ENCODE peak calls at places on chromosomes 5 and 9, in eight cellular contexts. U is SK-N-MC, D is dorsolateral prefrontal cortex, S is psoas muscle, I is PC-3, C is left ventricle myocardium inferior, G is upper lobe of right lung, W is H1. E is an unnamed sample.

GRCh38 chr5:76114192-76114795 is 31.1 kb downstream of the SV2C start:
- DNase-seq in U (no peak), D (no peak), S (no peak), I (no peak), C (no peak), G (no peak), W (no peak), E (no peak)

GRCh38 chr9:15286288-15286834 is 20.7 kb downstream of the TTC39B start:
- DNase-seq in U (no peak), D (no peak), S (no peak), I (no peak), C (no peak), G (no peak), W (no peak), E (no peak)

GRCh38 chr5:80960531-80961375 is 590 bp downstream of the RASGRF2 start:
- DNase-seq in U (no peak), D (no peak), S (peak), I (no peak), C (peak), G (peak), W (peak), E (no peak)

GRCh38 chr9:137434498-137435380 is 6.4 kb downstream of the ENTPD8 start:
- DNase-seq in U (no peak), D (no peak), S (peak), I (no peak), C (peak), G (peak), W (no peak), E (no peak)

GRCh38 chr9:135961277-135961705 is at the start of gene UBAC1:
- DNase-seq in U (no peak), D (peak), S (peak), I (peak), C (peak), G (peak), W (peak), E (peak)

GRCh38 chr9:93059097-93059959 is 827 bp downstream of the SUSD3 start:
- DNase-seq in U (no peak), D (no peak), S (no peak), I (no peak), C (no peak), G (no peak), W (no peak), E (no peak)

GRCh38 chr9:135993840-135994776 is 32.9 kb upstream of the UBAC1 start:
- DNase-seq in U (no peak), D (no peak), S (no peak), I (no peak), C (no peak), G (no peak), W (no peak), E (no peak)

GRCh38 chr5:142307491-142307890 is 17.3 kb downstream of the SPRY4 start:
- DNase-seq in U (no peak), D (no peak), S (no peak), I (no peak), C (no peak), G (no peak), W (no peak), E (no peak)

GRCh38 chr5:132102101-132102701 is 28.6 kb downstream of the CSF2 start:
- DNase-seq in U (no peak), D (no peak), S (no peak), I (peak), C (no peak), G (no peak), W (no peak), E (no peak)

GRCh38 chr5:83789376-83789775 is 68.7 kb upstream of the HAPLN1 start:
- DNase-seq in U (no peak), D (no peak), S (no peak), I (no peak), C (no peak), G (no peak), W (no peak), E (no peak)

GRCh38 chr9:93244510-93245436 is 60.8 kb downstream of the WNK2 start:
- DNase-seq in U (no peak), D (no peak), S (no peak), I (no peak), C (no peak), G (no peak), W (no peak), E (no peak)

GRCh38 chr9:124267271-124267807 is 9.6 kb downstream of the NEK6 start:
- DNase-seq in U (no peak), D (peak), S (peak), I (peak), C (no peak), G (peak), W (no peak), E (peak)

GRCh38 chr9:116337015-116337414 is 183.4 kb downstream of the PAPPA start:
- DNase-seq in U (no peak), D (no peak), S (no peak), I (peak), C (no peak), G (no peak), W (no peak), E (no peak)
- H3K27ac ChIP-seq in U (peak), D (no peak), S (no peak), I (no peak), C (no peak), G (no peak), W (no peak), E (no peak)

GRCh38 chr5:97106183-97106582 is 36.2 kb downstream of the LIX1 start:
- DNase-seq in U (no peak), D (no peak), S (no peak), I (no peak), C (no peak), G (no peak), W (no peak), E (no peak)

GRCh38 chr5:97098864-97099454 is 43.5 kb downstream of the LIX1 start:
- DNase-seq in U (no peak), D (no peak), S (no peak), I (no peak), C (no peak), G (no peak), W (no peak), E (no peak)

GRCh38 chr5:97100486-97100885 is 41.9 kb downstream of the LIX1 start:
- DNase-seq in U (no peak), D (no peak), S (no peak), I (no peak), C (no peak), G (no peak), W (no peak), E (no peak)

GRCh38 chr5:97101189-97101910 is 41.1 kb downstream of the LIX1 start:
- DNase-seq in U (no peak), D (no peak), S (no peak), I (no peak), C (no peak), G (no peak), W (no peak), E (no peak)

DNA sequence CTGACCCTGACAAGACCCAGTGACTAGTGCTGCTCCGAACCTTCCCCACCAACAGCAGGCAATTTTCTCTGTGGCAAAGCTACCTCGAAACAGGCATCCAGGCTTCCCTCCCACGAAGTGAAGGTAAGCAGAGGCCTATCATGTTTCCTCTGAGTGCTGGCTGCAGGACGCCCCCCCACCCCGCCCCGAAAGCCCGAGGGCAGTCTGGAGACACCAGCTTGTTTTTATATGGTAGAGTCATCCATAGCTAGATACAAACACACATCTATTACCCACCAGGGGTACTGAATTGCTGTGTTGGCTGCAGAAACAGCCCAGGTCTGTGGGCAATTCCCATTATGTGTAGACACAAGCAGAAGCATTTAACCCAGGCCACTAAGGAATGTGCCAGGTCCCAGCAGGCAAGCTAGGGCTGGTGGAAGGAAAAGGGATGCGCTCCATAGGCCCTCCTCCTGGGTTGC is 40.4 kb downstream of the LIX1 start:
- DNase-seq in U (no peak), D (no peak), S (no peak), I (no peak), C (no peak), G (no peak), W (peak), E (no peak)
- H3K27ac ChIP-seq in U (no peak), D (peak), S (no peak), I (no peak), C (no peak), G (no peak), W (no peak), E (no peak)

GRCh38 chr9:37956423-37956820 is 52.5 kb upstream of the SLC25A51 start:
- DNase-seq in U (no peak), D (no peak), S (no peak), I (no peak), C (no peak), G (peak), W (no peak), E (no peak)
- H3K27ac ChIP-seq in U (no peak), D (peak), S (no peak), I (peak), C (peak), G (no peak), W (no peak), E (no peak)

GRCh38 chr5:56639491-56639890 is 175.9 kb upstream of the MAP3K1 start:
- DNase-seq in U (no peak), D (no peak), S (no peak), I (no peak), C (no peak), G (no peak), W (no peak), E (no peak)

GRCh38 chr5:56638768-56639238 is 176.5 kb upstream of the MAP3K1 start:
- DNase-seq in U (no peak), D (no peak), S (no peak), I (no peak), C (no peak), G (no peak), W (no peak), E (no peak)

GRCh38 chr5:56638061-56638621 is 177.2 kb upstream of the MAP3K1 start:
- DNase-seq in U (no peak), D (no peak), S (no peak), I (no peak), C (no peak), G (no peak), W (no peak), E (no peak)

GRCh38 chr5:56640763-56641406 is 174.5 kb upstream of the MAP3K1 start:
- DNase-seq in U (no peak), D (no peak), S (peak), I (no peak), C (peak), G (peak), W (no peak), E (no peak)

GRCh38 chr5:56637321-56637920 is 177.9 kb upstream of the MAP3K1 start:
- DNase-seq in U (no peak), D (no peak), S (no peak), I (peak), C (no peak), G (no peak), W (no peak), E (no peak)
- H3K27ac ChIP-seq in U (no peak), D (no peak), S (no peak), I (no peak), C (no peak), G (no peak), W (no peak), E (no peak)

GRCh38 chr9:99881769-99882168 is 24.7 kb upstream of the STX17 start:
- DNase-seq in U (no peak), D (no peak), S (no peak), I (no peak), C (no peak), G (no peak), W (no peak), E (no peak)

GRCh38 chr9:99873943-99874584 is 32.4 kb upstream of the STX17 start:
- DNase-seq in U (no peak), D (no peak), S (no peak), I (no peak), C (no peak), G (no peak), W (no peak), E (no peak)

GRCh38 chr9:99878651-99879050 is 27.8 kb upstream of the STX17 start:
- DNase-seq in U (no peak), D (no peak), S (no peak), I (no peak), C (no peak), G (no peak), W (no peak), E (no peak)

GRCh38 chr9:99873531-99873930 is 32.9 kb upstream of the STX17 start:
- DNase-seq in U (no peak), D (no peak), S (no peak), I (peak), C (no peak), G (no peak), W (no peak), E (no peak)

GRCh38 chr9:99876190-99876589 is 30.3 kb upstream of the STX17 start:
- DNase-seq in U (no peak), D (no peak), S (no peak), I (no peak), C (no peak), G (no peak), W (no peak), E (no peak)
- H3K27ac ChIP-seq in U (no peak), D (no peak), S (no peak), I (no peak), C (no peak), G (no peak), W (no peak), E (no peak)

DNA sequence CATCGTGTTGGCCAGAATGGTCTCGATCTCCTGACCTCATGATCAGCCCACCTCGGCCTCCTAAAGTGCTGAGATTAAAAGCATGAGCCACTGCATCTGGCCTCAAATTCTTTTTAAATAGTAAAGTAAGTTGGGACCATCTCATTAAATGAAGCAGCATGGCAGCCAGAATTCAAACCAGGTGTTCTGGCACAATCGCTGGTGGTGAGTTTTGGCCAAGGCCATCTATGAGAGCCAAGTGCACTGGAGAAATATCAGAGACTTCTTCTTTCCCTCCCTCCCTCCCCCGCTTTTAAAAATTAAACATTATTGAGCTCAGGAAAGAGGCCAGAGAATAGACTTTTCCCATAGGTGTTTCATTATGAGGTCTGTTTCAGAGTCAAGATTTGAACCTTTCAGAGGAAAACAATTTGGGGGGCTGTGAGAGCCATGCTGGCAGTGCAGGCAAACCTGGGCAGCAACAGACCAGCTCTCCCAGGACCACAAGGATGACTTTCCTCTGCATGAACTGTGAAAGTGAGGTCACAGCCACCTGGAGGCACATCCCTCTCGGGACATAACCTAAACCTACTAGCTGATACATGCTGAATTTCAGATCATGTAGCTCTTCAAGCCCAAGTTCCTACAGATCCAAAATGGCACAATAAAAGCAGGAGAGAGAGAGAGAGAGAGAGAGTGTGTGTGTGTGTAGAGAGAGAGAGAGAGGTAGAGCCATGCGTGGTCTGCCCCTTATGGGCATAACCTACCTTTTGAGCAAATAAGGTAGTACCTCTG is 94.6 kb upstream of the DMRT1 start:
- DNase-seq in U (no peak), D (no peak), S (no peak), I (no peak), C (no peak), G (no peak), W (peak), E (no peak)
- H3K27ac ChIP-seq in U (no peak), D (no peak), S (no peak), I (no peak), C (peak), G (no peak), W (no peak), E (peak)

DNA sequence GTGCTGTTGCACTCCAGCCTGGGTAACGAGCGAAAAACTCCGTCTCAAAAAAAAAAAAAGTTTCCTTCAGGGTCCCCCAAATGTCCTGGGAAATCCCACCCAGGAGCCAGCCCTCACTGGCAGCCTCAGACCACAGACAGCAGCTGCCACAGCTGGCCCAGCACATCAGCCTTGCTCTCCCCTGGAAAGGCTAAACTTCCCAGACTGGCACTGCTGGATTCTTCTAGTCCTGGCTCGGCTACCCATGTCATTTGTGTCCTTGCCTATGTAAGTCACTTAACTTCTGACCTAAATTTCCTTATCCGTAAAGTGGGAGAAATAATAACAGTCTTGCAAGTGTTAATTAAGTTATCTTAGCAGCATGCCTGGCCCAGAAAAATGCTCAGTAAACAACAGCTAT is 8.6 kb upstream of the PRRC2B start:
- DNase-seq in U (no peak), D (no peak), S (no peak), I (no peak), C (no peak), G (no peak), W (no peak), E (no peak)
- H3K27ac ChIP-seq in U (no peak), D (no peak), S (no peak), I (no peak), C (no peak), G (no peak), W (no peak), E (no peak)

GRCh38 chr9:127860260-127860659 is 5.8 kb upstream of the ENG start:
- DNase-seq in U (no peak), D (no peak), S (no peak), I (no peak), C (no peak), G (no peak), W (no peak), E (no peak)

GRCh38 chr9:127863179-127863578 is 8.7 kb upstream of the ENG start:
- DNase-seq in U (no peak), D (no peak), S (no peak), I (no peak), C (no peak), G (no peak), W (no peak), E (no peak)

GRCh38 chr9:127865645-127866464 is 11.4 kb upstream of the ENG start:
- DNase-seq in U (no peak), D (no peak), S (no peak), I (no peak), C (no peak), G (no peak), W (no peak), E (no peak)

GRCh38 chr9:127860779-127861178 is 6.3 kb upstream of the ENG start:
- DNase-seq in U (no peak), D (no peak), S (no peak), I (no peak), C (no peak), G (no peak), W (no peak), E (no peak)

DNA sequence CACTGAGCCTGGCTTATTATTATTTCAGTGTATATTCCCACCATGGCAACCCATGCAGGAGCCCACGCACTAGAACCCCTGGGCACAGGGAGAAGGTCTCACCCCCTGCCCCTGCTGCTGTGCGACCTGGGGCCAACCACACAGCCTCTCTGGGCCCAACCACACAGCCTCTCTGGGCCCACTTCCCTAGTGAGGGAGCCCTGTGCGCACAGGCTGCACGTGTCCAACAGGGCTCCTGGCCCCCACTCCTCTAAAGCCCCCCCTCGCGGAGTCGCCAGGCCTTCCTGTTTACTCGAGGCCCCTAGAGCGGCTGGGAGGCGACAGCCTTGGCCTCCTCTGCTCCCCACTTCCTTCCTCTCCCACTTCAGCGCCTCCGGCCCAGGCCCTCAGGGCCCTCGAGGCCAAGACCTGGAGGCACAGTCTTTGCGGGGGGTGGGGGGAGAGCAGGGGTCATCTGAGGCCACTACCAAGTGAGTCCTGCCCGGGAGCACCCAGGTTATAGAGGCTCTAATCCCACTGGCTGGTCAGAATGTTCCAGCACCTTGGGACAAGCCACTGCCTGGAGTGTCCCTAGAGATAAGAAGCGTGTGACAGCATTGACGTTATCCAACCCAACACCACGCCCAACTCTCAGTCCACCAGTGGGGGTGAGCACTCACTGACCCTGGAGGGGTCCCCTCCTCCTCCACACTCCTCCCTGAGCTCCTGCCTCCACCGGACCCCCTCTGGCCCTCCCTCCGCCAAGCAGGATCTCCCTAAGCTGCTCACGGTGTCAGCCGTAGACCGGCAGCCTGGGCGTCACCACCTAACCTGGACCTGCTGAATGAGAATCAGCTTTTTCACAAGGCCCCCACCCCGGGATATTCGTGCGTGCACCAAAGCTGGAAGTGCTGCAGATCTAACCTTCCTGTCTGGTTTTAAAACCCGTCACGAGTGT is 7.9 kb upstream of the ENG start:
- DNase-seq in U (no peak), D (no peak), S (peak), I (no peak), C (peak), G (peak), W (no peak), E (no peak)
- H3K27ac ChIP-seq in U (no peak), D (peak), S (peak), I (no peak), C (peak), G (peak), W (no peak), E (peak)

GRCh38 chr9:88694625-88695024 is 159.6 kb downstream of the NXNL2 start:
- DNase-seq in U (no peak), D (peak), S (no peak), I (no peak), C (peak), G (no peak), W (no peak), E (no peak)
- H3K27ac ChIP-seq in U (no peak), D (peak), S (no peak), I (no peak), C (peak), G (no peak), W (no peak), E (no peak)

GRCh38 chr5:145948921-145949320 is 12.5 kb downstream of the SH3RF2 start:
- DNase-seq in U (no peak), D (no peak), S (no peak), I (no peak), C (no peak), G (no peak), W (no peak), E (no peak)

GRCh38 chr5:145948047-145948446 is 11.7 kb downstream of the SH3RF2 start:
- DNase-seq in U (no peak), D (no peak), S (no peak), I (no peak), C (no peak), G (no peak), W (no peak), E (no peak)

GRCh38 chr5:145951071-145951470 is 14.7 kb downstream of the SH3RF2 start:
- DNase-seq in U (no peak), D (no peak), S (no peak), I (no peak), C (no peak), G (no peak), W (no peak), E (no peak)

GRCh38 chr5:145947581-145947980 is 11.2 kb downstream of the SH3RF2 start:
- DNase-seq in U (no peak), D (no peak), S (no peak), I (no peak), C (no peak), G (no peak), W (no peak), E (no peak)

GRCh38 chr5:145949474-145949873 is 13.1 kb downstream of the SH3RF2 start:
- DNase-seq in U (no peak), D (no peak), S (no peak), I (no peak), C (no peak), G (no peak), W (no peak), E (no peak)
- H3K27ac ChIP-seq in U (no peak), D (no peak), S (no peak), I (no peak), C (peak), G (no peak), W (no peak), E (no peak)